ENCODE peak calls at places on chromosomes 16 and 17, in five cellular contexts. T is IMR-90, R is mesendoderm, Y is H9, C is trophoblast cell. E is an unnamed sample.

GRCh38 chr16:47574091-47575054 is 113.2 kb downstream of the PHKB start:
- DNase-seq in T (peak; percentile 49), R (peak; percentile 42), Y (no peak), C (peak; percentile 11), E (peak; percentile 6)

GRCh38 chr17:35709874-35710273 is 21.6 kb upstream of the RASL10B start:
- DNase-seq in T (peak; percentile 34), R (no peak), Y (no peak), C (no peak), E (peak; percentile 29)

GRCh38 chr16:59205403-59205802 is 471.3 kb upstream of the GOT2 start:
- DNase-seq in T (no peak), R (no peak), Y (no peak), C (no peak), E (no peak)

GRCh38 chr16:74455213-74455612 is 33.9 kb upstream of the CLEC18B start:
- DNase-seq in T (peak; percentile 40), R (no peak), Y (no peak), C (no peak), E (peak; percentile 58)

GRCh38 chr17:32564325-32564724 is 77.5 kb downstream of the CDK5R1 start:
- DNase-seq in T (no peak), R (no peak), Y (no peak), C (no peak), E (no peak)

GRCh38 chr17:49106366-49107210 is 26.0 kb upstream of the B4GALNT2 start:
- DNase-seq in T (peak; percentile 83), R (peak; percentile 90), Y (no peak), C (peak; percentile 78), E (peak; percentile 93)

GRCh38 chr17:77770331-77771105 is 188.0 kb upstream of the TNRC6C start:
- DNase-seq in T (peak; percentile 79), R (peak; percentile 90), Y (no peak), C (no peak), E (peak; percentile 58)

GRCh38 chr16:59540621-59541020 is 806.5 kb upstream of the GOT2 start:
- DNase-seq in T (peak; percentile 52), R (no peak), Y (no peak), C (no peak), E (no peak)

GRCh38 chr17:39177256-39177655 is 11.3 kb upstream of the ARL5C start:
- DNase-seq in T (no peak), R (peak; percentile 96), Y (peak; percentile 100), C (peak; percentile 10), E (no peak)

GRCh38 chr16:4298761-4299522 is 16.9 kb upstream of the GLIS2 start:
- DNase-seq in T (peak; percentile 94), R (peak; percentile 97), Y (peak; percentile 90), C (peak; percentile 93), E (peak; percentile 90)

GRCh38 chr16:17354121-17354750 is 116.5 kb downstream of the XYLT1 start:
- DNase-seq in T (no peak), R (no peak), Y (no peak), C (no peak), E (no peak)

GRCh38 chr17:57466042-57466471 is 209.7 kb downstream of the MSI2 start:
- DNase-seq in T (no peak), R (peak; percentile 75), Y (peak; percentile 81), C (peak; percentile 33), E (no peak)

GRCh38 chr16:83627996-83628395 is 179.8 kb upstream of the HSBP1 start:
- DNase-seq in T (no peak), R (no peak), Y (peak; percentile 14), C (no peak), E (no peak)

GRCh38 chr17:40103742-40104095 is 3.3 kb upstream of the NR1D1 start:
- DNase-seq in T (no peak), R (no peak), Y (no peak), C (no peak), E (no peak)

GRCh38 chr16:57107324-57107922 is 15.0 kb downstream of the CPNE2 start:
- DNase-seq in T (no peak), R (no peak), Y (no peak), C (no peak), E (no peak)

GRCh38 chr16:65994305-65994704 is 372.2 kb upstream of the CDH5 start:
- DNase-seq in T (no peak), R (no peak), Y (no peak), C (no peak), E (no peak)

GRCh38 chr17:34584805-34585416 is 5.5 kb downstream of the TMEM132E start:
- DNase-seq in T (peak; percentile 2), R (peak; percentile 66), Y (no peak), C (no peak), E (no peak)

GRCh38 chr16:65343556-65343955 is 221.7 kb upstream of the CDH11 start:
- DNase-seq in T (no peak), R (no peak), Y (no peak), C (no peak), E (no peak)

GRCh38 chr17:36727577-36727976 is 126.2 kb downstream of the MRM1 start:
- DNase-seq in T (no peak), R (peak; percentile 83), Y (no peak), C (no peak), E (no peak)

DNA sequence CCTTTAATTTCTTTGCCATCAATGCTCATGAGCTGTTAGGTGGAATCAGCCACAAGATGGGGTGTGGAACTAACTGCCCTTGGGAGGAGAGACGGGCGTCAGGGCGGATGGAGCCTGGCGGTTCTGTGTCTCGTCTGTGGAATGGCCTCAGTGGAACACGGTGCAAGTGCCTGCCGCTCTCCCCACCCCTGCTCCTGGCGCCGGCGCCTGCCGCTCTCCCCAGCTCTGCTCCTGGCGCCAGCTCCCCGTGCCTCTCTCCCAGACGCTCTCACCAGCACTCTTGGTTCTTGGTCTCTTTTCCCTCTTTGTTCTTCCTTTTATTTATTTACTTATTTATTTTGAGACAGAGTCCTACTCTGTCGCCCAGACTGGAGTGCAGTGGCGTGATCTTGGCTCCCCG is 13.2 kb upstream of the RPL13 start:
- DNase-seq in T (no peak), R (no peak), Y (no peak), C (no peak), E (no peak)
- H3K23ac ChIP-seq in T (no peak overlapping the region), R (no peak overlapping the region), Y (no peak overlapping the region), C (no peak overlapping the region), E (no peak overlapping the region)

GRCh38 chr16:31145398-31145990 is 4.4 kb downstream of the PRSS36 start:
- DNase-seq in T (no peak), R (no peak), Y (no peak), C (no peak), E (no peak)

GRCh38 chr16:31143036-31143888 is 6.6 kb downstream of the PRSS36 start:
- DNase-seq in T (no peak), R (no peak), Y (no peak), C (no peak), E (no peak)

GRCh38 chr16:31141489-31142108 is 6.1 kb upstream of the PRSS8 start:
- DNase-seq in T (peak; percentile 84), R (no peak), Y (peak; percentile 54), C (no peak), E (peak; percentile 89)

GRCh38 chr16:31143889-31144148 is 6.0 kb downstream of the PRSS36 start:
- DNase-seq in T (no peak), R (no peak), Y (no peak), C (no peak), E (no peak)

GRCh38 chr16:31142109-31143035 is 6.8 kb upstream of the PRSS8 start:
- DNase-seq in T (peak; percentile 98), R (peak; percentile 99), Y (peak; percentile 100), C (peak; percentile 99), E (peak; percentile 98)
- H3K27ac ChIP-seq in T (peak overlapping the region; percentile 74), R (peak overlapping the region; percentile 60), Y (no peak overlapping the region), C (peak overlapping the region; percentile 20), E (peak overlapping the region; percentile 66)

DNA sequence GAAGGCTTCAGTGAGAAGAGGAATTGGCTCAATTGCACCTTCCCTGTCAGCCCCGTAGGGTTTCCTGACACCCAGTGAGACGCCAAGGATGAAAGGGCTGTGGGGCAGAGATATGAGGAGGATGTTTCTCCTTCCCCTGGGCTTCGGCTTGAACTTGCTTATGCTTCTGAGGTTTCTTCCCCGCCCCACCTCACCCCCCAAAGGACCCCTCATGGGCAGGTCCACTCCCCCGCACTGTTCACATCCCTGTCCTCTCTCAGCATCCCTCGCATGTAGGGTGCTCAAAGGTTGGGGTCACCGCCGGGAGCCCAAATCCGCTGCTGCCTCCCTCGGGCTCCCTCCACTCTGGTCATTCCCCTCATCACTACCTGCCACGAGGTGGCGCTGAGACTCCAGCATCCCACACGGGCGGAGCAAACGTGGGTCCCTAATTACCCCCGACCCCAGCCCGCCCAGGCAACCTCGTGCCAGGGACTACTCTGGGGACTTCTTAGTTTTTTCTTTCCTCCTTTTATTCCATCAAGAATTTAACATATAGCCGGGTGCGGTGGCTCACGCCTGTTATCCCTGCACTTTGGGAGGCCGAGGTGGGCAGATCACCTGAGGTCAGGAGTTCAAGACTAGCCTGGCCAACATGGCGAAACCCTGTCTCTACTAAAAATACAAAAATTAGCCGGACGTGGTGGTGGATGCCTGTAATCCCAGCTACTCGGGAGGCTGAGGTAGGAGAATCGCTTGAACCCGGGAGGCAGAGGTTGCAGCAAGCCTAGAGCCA is 3.3 kb upstream of the TRARG1 start:
- DNase-seq in T (peak; percentile 27), R (peak; percentile 66), Y (peak; percentile 85), C (no peak), E (peak; percentile 60)
- H3K23ac ChIP-seq in T (no peak overlapping the region), R (no peak overlapping the region), Y (no peak overlapping the region), C (no peak overlapping the region), E (no peak overlapping the region)

DNA sequence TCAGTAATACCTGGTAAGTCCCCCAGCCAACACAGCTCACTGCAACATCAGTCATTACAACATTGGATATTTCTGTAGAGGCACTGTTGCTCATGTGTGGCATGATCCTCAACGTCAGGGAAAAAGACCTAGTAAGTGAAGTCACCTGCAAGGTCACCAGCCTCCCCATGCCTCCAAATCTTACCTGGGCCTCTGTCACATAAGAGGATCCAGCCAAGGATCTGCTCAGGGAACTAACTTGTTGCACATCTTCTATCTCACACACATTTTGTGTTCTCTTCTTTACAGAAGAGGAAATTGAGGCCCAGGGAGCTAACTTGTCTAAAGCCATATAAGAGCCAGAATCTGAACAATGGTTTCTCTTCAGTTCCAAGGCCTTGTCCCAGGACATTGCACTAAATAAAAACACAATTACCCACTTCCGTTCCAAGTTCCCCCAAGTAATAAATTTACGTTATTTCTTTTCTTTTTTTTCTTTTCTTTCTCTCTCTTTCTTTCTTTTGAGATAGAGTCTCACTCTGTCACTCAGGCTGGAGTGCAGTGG is 1.4 kb downstream of the SHMT1 start:
- DNase-seq in T (no peak), R (no peak), Y (no peak), C (no peak), E (no peak)
- H3K27ac ChIP-seq in T (no peak overlapping the region), R (no peak overlapping the region), Y (no peak overlapping the region), C (no peak overlapping the region), E (no peak overlapping the region)

GRCh38 chr17:83072600-83073358 is 6.6 kb upstream of the METRNL start:
- DNase-seq in T (no peak), R (no peak), Y (no peak), C (no peak), E (no peak)

GRCh38 chr17:83071966-83072562 is 7.3 kb upstream of the METRNL start:
- DNase-seq in T (no peak), R (no peak), Y (no peak), C (no peak), E (no peak)

GRCh38 chr17:83070800-83071341 is 8.5 kb upstream of the METRNL start:
- DNase-seq in T (no peak), R (no peak), Y (no peak), C (no peak), E (no peak)

GRCh38 chr17:83069931-83070374 is 9.5 kb upstream of the METRNL start:
- DNase-seq in T (no peak), R (no peak), Y (no peak), C (no peak), E (no peak)

GRCh38 chr17:83071365-83071764 is 8.0 kb upstream of the METRNL start:
- DNase-seq in T (no peak), R (no peak), Y (no peak), C (no peak), E (no peak)
- H3K23ac ChIP-seq in T (no peak overlapping the region), R (no peak overlapping the region), Y (no peak overlapping the region), C (no peak overlapping the region), E (no peak overlapping the region)